ENCODE peak calls at places on chromosomes 12 and 14, in six cellular contexts. One of them, this sample, is unnamed.

GRCh38 chr12:107138990-107139389 is 45.6 kb upstream of the CRY1 start:
- DNase-seq in sigmoid colon: no peak
- DNase-seq in ovary: no peak
- DNase-seq in GM12878: no peak
- DNase-seq in NB4: no peak
- DNase-seq in stomach: no peak
- DNase-seq in this sample: no peak

GRCh38 chr12:638948-639557 is 24.2 kb downstream of the NINJ2 start:
- DNase-seq in sigmoid colon: no peak
- DNase-seq in ovary: no peak
- DNase-seq in GM12878: no peak
- DNase-seq in NB4: no peak
- DNase-seq in stomach: no peak
- DNase-seq in this sample: no peak

GRCh38 chr14:50335989-50336391 is 23.9 kb downstream of the DMAC2L start:
- DNase-seq in sigmoid colon: no peak
- DNase-seq in ovary: peak
- DNase-seq in GM12878: no peak
- DNase-seq in NB4: peak
- DNase-seq in stomach: no peak
- DNase-seq in this sample: peak

GRCh38 chr14:57136669-57137068 is 132.0 kb downstream of the EXOC5 start:
- DNase-seq in sigmoid colon: peak
- DNase-seq in ovary: no peak
- DNase-seq in GM12878: no peak
- DNase-seq in NB4: no peak
- DNase-seq in stomach: no peak
- DNase-seq in this sample: no peak

GRCh38 chr12:114528766-114529165 is 122.8 kb upstream of the TBX5 start:
- DNase-seq in sigmoid colon: no peak
- DNase-seq in ovary: no peak
- DNase-seq in GM12878: no peak
- DNase-seq in NB4: no peak
- DNase-seq in stomach: no peak
- DNase-seq in this sample: no peak

GRCh38 chr14:104799657-104800599 is 973 bp upstream of the ZBTB42 start:
- DNase-seq in sigmoid colon: peak
- DNase-seq in ovary: peak
- DNase-seq in GM12878: no peak
- DNase-seq in NB4: peak
- DNase-seq in stomach: peak
- DNase-seq in this sample: peak

GRCh38 chr14:101761881-101762529 is 496 bp downstream of the PPP2R5C start:
- DNase-seq in sigmoid colon: peak
- DNase-seq in ovary: peak
- DNase-seq in GM12878: no peak
- DNase-seq in NB4: peak
- DNase-seq in stomach: peak
- DNase-seq in this sample: peak

GRCh38 chr14:68653108-68653507 is 139.8 kb downstream of the ZFP36L1 start:
- DNase-seq in sigmoid colon: no peak
- DNase-seq in ovary: peak
- DNase-seq in GM12878: no peak
- DNase-seq in NB4: no peak
- DNase-seq in stomach: no peak
- DNase-seq in this sample: no peak

GRCh38 chr14:96264850-96265249 is 8.8 kb downstream of the BDKRB1 start:
- DNase-seq in sigmoid colon: peak
- DNase-seq in ovary: no peak
- DNase-seq in GM12878: no peak
- DNase-seq in NB4: no peak
- DNase-seq in stomach: no peak
- DNase-seq in this sample: no peak

GRCh38 chr14:59272633-59273032 is 84.2 kb downstream of the DAAM1 start:
- DNase-seq in sigmoid colon: no peak
- DNase-seq in ovary: no peak
- DNase-seq in GM12878: no peak
- DNase-seq in NB4: no peak
- DNase-seq in stomach: no peak
- DNase-seq in this sample: no peak

GRCh38 chr12:113401066-113402000 is 2.4 kb downstream of the SDS start:
- DNase-seq in sigmoid colon: no peak
- DNase-seq in ovary: no peak
- DNase-seq in GM12878: no peak
- DNase-seq in NB4: no peak
- DNase-seq in stomach: no peak
- DNase-seq in this sample: no peak
- TF ChIP-seq POLR2A in sigmoid colon: no peak
- TF ChIP-seq POLR2A in ovary: no peak
- TF ChIP-seq POLR2A in GM12878: no peak
- TF ChIP-seq POLR2A in NB4: no peak
- TF ChIP-seq POLR2A in stomach: no peak
- TF ChIP-seq POLR2A in this sample: no peak

GRCh38 chr12:24011927-24012326 is 62.5 kb upstream of the SOX5 start:
- DNase-seq in sigmoid colon: no peak
- DNase-seq in ovary: no peak
- DNase-seq in GM12878: no peak
- DNase-seq in NB4: no peak
- DNase-seq in stomach: no peak
- DNase-seq in this sample: no peak
- TF ChIP-seq POLR2A in sigmoid colon: no peak
- TF ChIP-seq POLR2A in ovary: no peak
- TF ChIP-seq POLR2A in GM12878: no peak
- TF ChIP-seq POLR2A in NB4: no peak
- TF ChIP-seq POLR2A in stomach: no peak
- TF ChIP-seq POLR2A in this sample: no peak

DNA sequence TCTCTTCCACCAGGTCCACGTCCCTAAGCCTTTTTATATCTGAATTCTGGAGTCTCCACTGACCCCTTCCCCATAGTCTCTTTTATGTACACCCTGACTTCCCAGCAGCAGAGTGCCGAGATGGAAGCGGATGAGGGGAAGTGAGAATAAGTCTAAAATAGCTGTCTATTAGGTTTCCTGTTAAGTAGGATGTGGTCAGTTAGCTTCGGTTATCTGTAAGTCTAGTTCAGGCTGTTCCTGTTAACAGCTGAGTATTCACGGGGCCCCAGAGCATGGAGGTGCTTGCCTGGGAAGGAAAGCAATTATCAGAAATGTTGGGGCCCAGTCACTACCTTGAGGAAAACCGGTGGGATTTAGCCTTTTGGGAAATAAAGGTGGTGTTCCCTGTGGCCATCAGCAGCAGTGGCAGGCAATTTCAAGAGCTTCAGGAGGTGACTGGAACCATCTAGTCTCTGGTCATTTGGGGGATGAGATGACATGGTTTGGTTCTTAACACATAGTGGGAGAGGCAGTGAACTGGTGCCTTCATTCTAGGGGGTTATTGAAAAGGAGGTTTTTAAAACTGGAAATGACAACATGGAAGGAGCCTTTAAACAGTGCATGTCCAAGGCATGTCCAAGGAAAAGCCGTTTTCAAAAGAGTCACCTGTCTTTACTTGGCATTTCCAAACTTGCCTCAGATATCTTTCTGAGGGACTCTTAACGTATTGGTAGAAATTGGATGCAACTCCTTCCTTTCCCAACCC is 21.8 kb downstream of the CHST11 start:
- DNase-seq in sigmoid colon: no peak
- DNase-seq in ovary: no peak
- DNase-seq in GM12878: peak
- DNase-seq in NB4: peak
- DNase-seq in stomach: no peak
- DNase-seq in this sample: peak
- TF ChIP-seq POLR2A in sigmoid colon: no peak
- TF ChIP-seq POLR2A in ovary: no peak
- TF ChIP-seq POLR2A in GM12878: peak
- TF ChIP-seq POLR2A in NB4: peak
- TF ChIP-seq POLR2A in stomach: no peak
- TF ChIP-seq POLR2A in this sample: peak

DNA sequence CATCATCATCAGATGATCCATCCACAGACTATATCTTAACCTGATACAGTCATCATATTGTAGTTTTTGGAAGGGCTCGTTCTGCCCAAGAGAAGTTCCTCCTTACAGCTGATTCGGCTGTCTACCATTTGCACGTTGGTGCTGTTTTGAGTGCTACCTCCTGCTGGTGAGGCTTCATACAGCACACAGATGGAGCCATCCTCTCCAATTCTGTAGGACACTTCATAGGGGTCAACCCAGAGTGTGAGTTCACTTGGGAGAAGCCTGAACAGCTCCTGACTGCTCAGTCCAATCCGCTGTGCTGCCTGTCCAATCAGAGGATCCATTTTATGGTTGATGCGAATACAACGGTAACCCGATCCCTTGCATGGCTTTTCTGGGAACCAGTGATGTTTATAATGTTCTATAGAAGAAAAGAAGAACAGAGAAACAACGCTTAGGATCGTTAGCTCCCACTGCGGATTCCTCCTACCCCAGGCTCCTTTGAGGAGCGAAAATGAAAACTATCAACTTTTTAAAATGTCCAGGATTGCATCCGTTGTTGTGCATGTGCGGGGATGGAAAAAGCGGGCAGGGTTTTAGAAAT is 1.5 kb downstream of the BTG1 start:
- DNase-seq in sigmoid colon: peak
- DNase-seq in ovary: peak
- DNase-seq in GM12878: no peak
- DNase-seq in NB4: peak
- DNase-seq in stomach: peak
- DNase-seq in this sample: peak
- TF ChIP-seq POLR2A in sigmoid colon: no peak
- TF ChIP-seq POLR2A in ovary: no peak
- TF ChIP-seq POLR2A in GM12878: peak
- TF ChIP-seq POLR2A in NB4: peak
- TF ChIP-seq POLR2A in stomach: no peak
- TF ChIP-seq POLR2A in this sample: peak

DNA sequence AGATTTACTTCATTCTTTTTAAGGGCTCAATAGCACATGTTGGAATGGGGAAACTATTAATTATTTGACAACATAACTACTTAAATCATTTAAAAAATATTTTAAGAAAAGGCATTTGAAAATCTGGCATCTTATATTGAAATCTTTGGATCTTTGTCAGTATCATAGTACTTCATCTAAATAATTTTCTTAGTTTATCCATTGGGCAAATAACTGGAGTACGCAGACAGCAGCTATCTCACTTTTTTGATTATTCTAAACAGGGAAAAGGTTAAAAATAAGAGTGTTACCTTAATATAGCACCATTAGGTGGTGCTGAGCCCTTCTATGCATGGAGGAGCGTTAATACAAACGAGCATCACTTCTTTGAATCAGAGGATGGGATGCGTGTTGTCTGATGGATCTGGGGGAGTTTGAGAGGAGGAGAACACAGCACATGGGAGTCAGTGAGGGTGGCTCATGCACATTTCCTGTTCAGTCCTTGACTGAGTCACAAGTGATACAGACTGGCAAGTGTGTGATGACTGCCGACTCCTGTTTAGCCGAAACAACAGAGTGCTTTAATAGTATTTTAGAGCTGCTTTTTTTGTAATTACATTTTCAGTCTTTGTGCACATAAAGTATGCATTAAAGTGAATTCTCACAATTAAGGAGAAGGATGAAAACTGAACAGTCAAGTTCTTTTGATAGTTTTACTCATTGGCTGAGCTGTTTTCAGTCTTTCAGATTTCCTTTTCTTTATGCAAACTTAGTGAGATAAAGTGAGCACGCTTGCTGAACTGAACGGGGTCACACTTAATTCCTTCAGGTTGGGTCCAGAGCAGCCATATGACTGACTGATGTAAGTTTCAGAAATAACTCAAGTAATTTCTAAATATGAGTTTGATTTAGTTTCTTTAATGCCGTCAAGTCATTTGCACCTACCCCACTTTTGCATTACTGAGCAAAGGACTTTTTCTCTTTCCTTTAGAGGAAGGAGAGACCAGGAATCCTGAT is 92.7 kb downstream of the DIP2B start:
- DNase-seq in sigmoid colon: no peak
- DNase-seq in ovary: no peak
- DNase-seq in GM12878: peak
- DNase-seq in NB4: peak
- DNase-seq in stomach: peak
- DNase-seq in this sample: no peak
- TF ChIP-seq POLR2A in sigmoid colon: no peak
- TF ChIP-seq POLR2A in ovary: no peak
- TF ChIP-seq POLR2A in GM12878: peak
- TF ChIP-seq POLR2A in NB4: no peak
- TF ChIP-seq POLR2A in stomach: no peak
- TF ChIP-seq POLR2A in this sample: no peak

GRCh38 chr12:57006809-57007475 is 596 bp upstream of the ZBTB39 start:
- DNase-seq in sigmoid colon: no peak
- DNase-seq in ovary: no peak
- DNase-seq in GM12878: no peak
- DNase-seq in NB4: no peak
- DNase-seq in stomach: no peak
- DNase-seq in this sample: no peak

GRCh38 chr12:57004651-57005050 is 1.7 kb downstream of the ZBTB39 start:
- DNase-seq in sigmoid colon: no peak
- DNase-seq in ovary: no peak
- DNase-seq in GM12878: no peak
- DNase-seq in NB4: no peak
- DNase-seq in stomach: no peak
- DNase-seq in this sample: no peak

GRCh38 chr12:57003395-57003794 is 3.0 kb downstream of the ZBTB39 start:
- DNase-seq in sigmoid colon: peak
- DNase-seq in ovary: no peak
- DNase-seq in GM12878: no peak
- DNase-seq in NB4: no peak
- DNase-seq in stomach: no peak
- DNase-seq in this sample: peak

GRCh38 chr12:57008113-57008687 is 1.9 kb upstream of the ZBTB39 start:
- DNase-seq in sigmoid colon: no peak
- DNase-seq in ovary: no peak
- DNase-seq in GM12878: peak
- DNase-seq in NB4: peak
- DNase-seq in stomach: no peak
- DNase-seq in this sample: no peak

GRCh38 chr12:57005980-57006808 is at the start of gene ZBTB39:
- DNase-seq in sigmoid colon: peak
- DNase-seq in ovary: peak
- DNase-seq in GM12878: no peak
- DNase-seq in NB4: peak
- DNase-seq in stomach: peak
- DNase-seq in this sample: peak
- TF ChIP-seq POLR2A in sigmoid colon: no peak
- TF ChIP-seq POLR2A in ovary: peak
- TF ChIP-seq POLR2A in GM12878: peak
- TF ChIP-seq POLR2A in NB4: peak
- TF ChIP-seq POLR2A in stomach: no peak
- TF ChIP-seq POLR2A in this sample: no peak

GRCh38 chr12:123306200-123306599 is 34.5 kb upstream of the CDK2AP1 start:
- DNase-seq in sigmoid colon: no peak
- DNase-seq in ovary: no peak
- DNase-seq in GM12878: no peak
- DNase-seq in NB4: no peak
- DNase-seq in stomach: no peak
- DNase-seq in this sample: no peak
- TF ChIP-seq POLR2A in sigmoid colon: no peak
- TF ChIP-seq POLR2A in ovary: no peak
- TF ChIP-seq POLR2A in GM12878: no peak
- TF ChIP-seq POLR2A in NB4: no peak
- TF ChIP-seq POLR2A in stomach: no peak
- TF ChIP-seq POLR2A in this sample: no peak

DNA sequence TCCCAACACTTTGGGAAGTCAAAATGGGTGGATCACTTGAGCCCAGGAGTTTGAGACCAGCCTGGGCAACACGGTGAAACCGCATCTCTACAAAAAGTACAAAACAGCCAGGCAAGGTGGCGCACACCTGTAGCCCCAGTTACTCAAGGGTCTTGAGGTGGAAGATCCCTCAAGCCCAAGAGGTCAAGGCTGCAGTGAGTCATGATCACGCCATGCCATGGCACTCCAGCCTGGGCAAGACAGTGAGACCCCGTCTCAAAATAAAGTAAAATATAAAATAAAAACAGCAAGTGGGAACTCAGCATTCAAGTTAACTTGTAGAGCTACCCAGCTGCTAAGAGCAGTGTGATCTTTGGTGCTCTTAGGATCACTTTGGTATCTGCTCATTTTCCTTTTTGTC is 12.7 kb downstream of the RFC5 start:
- DNase-seq in sigmoid colon: no peak
- DNase-seq in ovary: no peak
- DNase-seq in GM12878: no peak
- DNase-seq in NB4: no peak
- DNase-seq in stomach: no peak
- DNase-seq in this sample: no peak
- TF ChIP-seq POLR2A in sigmoid colon: no peak
- TF ChIP-seq POLR2A in ovary: no peak
- TF ChIP-seq POLR2A in GM12878: no peak
- TF ChIP-seq POLR2A in NB4: no peak
- TF ChIP-seq POLR2A in stomach: no peak
- TF ChIP-seq POLR2A in this sample: no peak

This sample was measured in spleen.